ENCODE peak calls at places on chromosomes 7 and 10, in eight cellular contexts. One of them, this sample, is unnamed.

GRCh38 chr7:132254455-132254854 is 321.8 kb downstream of the PLXNA4 start:
- DNase-seq in ascending aorta: no peak
- DNase-seq in mesothelial cell of epicardium: no peak
- DNase-seq in fibroblast of lung: no peak
- DNase-seq in AG09309: no peak
- DNase-seq in B cell: no peak
- DNase-seq in retinal pigment epithelial cell: no peak
- DNase-seq in MM.1S: no peak
- DNase-seq in this sample: no peak

GRCh38 chr7:100623951-100624824 is 11.8 kb downstream of the MOSPD3 start:
- DNase-seq in ascending aorta: no peak
- DNase-seq in mesothelial cell of epicardium: no peak
- DNase-seq in fibroblast of lung: no peak
- DNase-seq in AG09309: no peak
- DNase-seq in B cell: no peak
- DNase-seq in retinal pigment epithelial cell: no peak
- DNase-seq in MM.1S: no peak
- DNase-seq in this sample: no peak

GRCh38 chr7:104160375-104160774 is 47.4 kb downstream of the ORC5 start:
- DNase-seq in ascending aorta: no peak
- DNase-seq in mesothelial cell of epicardium: no peak
- DNase-seq in fibroblast of lung: peak
- DNase-seq in AG09309: no peak
- DNase-seq in B cell: no peak
- DNase-seq in retinal pigment epithelial cell: no peak
- DNase-seq in MM.1S: peak
- DNase-seq in this sample: no peak

GRCh38 chr10:117137031-117137910 is 799 bp downstream of the VAX1 start:
- DNase-seq in ascending aorta: no peak
- DNase-seq in mesothelial cell of epicardium: no peak
- DNase-seq in fibroblast of lung: no peak
- DNase-seq in AG09309: no peak
- DNase-seq in B cell: no peak
- DNase-seq in retinal pigment epithelial cell: no peak
- DNase-seq in MM.1S: no peak
- DNase-seq in this sample: no peak

GRCh38 chr10:124732931-124733536 is 11.1 kb downstream of the FAM53B start:
- DNase-seq in ascending aorta: peak
- DNase-seq in mesothelial cell of epicardium: no peak
- DNase-seq in fibroblast of lung: no peak
- DNase-seq in AG09309: no peak
- DNase-seq in B cell: peak
- DNase-seq in retinal pigment epithelial cell: no peak
- DNase-seq in MM.1S: peak
- DNase-seq in this sample: no peak

GRCh38 chr10:77796311-77796915 is 130.1 kb downstream of the DLG5 start:
- DNase-seq in ascending aorta: no peak
- DNase-seq in mesothelial cell of epicardium: no peak
- DNase-seq in fibroblast of lung: no peak
- DNase-seq in AG09309: no peak
- DNase-seq in B cell: no peak
- DNase-seq in retinal pigment epithelial cell: no peak
- DNase-seq in MM.1S: no peak
- DNase-seq in this sample: no peak

GRCh38 chr7:128247108-128247507 is 6.0 kb downstream of the LEP start:
- DNase-seq in ascending aorta: no peak
- DNase-seq in mesothelial cell of epicardium: no peak
- DNase-seq in fibroblast of lung: no peak
- DNase-seq in AG09309: no peak
- DNase-seq in B cell: no peak
- DNase-seq in retinal pigment epithelial cell: no peak
- DNase-seq in MM.1S: no peak
- DNase-seq in this sample: no peak

GRCh38 chr7:113796557-113796956 is 122.3 kb downstream of the PPP1R3A start:
- DNase-seq in ascending aorta: no peak
- DNase-seq in mesothelial cell of epicardium: no peak
- DNase-seq in fibroblast of lung: peak
- DNase-seq in AG09309: peak
- DNase-seq in B cell: no peak
- DNase-seq in retinal pigment epithelial cell: peak
- DNase-seq in MM.1S: no peak
- DNase-seq in this sample: no peak

GRCh38 chr10:112981553-112981952 is 31.5 kb downstream of the TCF7L2 start:
- DNase-seq in ascending aorta: no peak
- DNase-seq in mesothelial cell of epicardium: no peak
- DNase-seq in fibroblast of lung: no peak
- DNase-seq in AG09309: peak
- DNase-seq in B cell: peak
- DNase-seq in retinal pigment epithelial cell: no peak
- DNase-seq in MM.1S: peak
- DNase-seq in this sample: no peak

GRCh38 chr10:72099054-72099921 is 10.9 kb upstream of the SPOCK2 start:
- DNase-seq in ascending aorta: no peak
- DNase-seq in mesothelial cell of epicardium: no peak
- DNase-seq in fibroblast of lung: peak
- DNase-seq in AG09309: no peak
- DNase-seq in B cell: no peak
- DNase-seq in retinal pigment epithelial cell: peak
- DNase-seq in MM.1S: no peak
- DNase-seq in this sample: no peak

GRCh38 chr7:93327006-93327633 is 95.0 kb downstream of the VPS50 start:
- DNase-seq in ascending aorta: no peak
- DNase-seq in mesothelial cell of epicardium: no peak
- DNase-seq in fibroblast of lung: peak
- DNase-seq in AG09309: peak
- DNase-seq in B cell: no peak
- DNase-seq in retinal pigment epithelial cell: peak
- DNase-seq in MM.1S: no peak
- DNase-seq in this sample: no peak

GRCh38 chr10:84543948-84544347 is 215.6 kb downstream of the CCSER2 start:
- DNase-seq in ascending aorta: no peak
- DNase-seq in mesothelial cell of epicardium: no peak
- DNase-seq in fibroblast of lung: no peak
- DNase-seq in AG09309: no peak
- DNase-seq in B cell: no peak
- DNase-seq in retinal pigment epithelial cell: no peak
- DNase-seq in MM.1S: no peak
- DNase-seq in this sample: no peak

GRCh38 chr7:101832681-101833375 is 15.4 kb downstream of the CUX1 start:
- DNase-seq in ascending aorta: peak
- DNase-seq in mesothelial cell of epicardium: no peak
- DNase-seq in fibroblast of lung: no peak
- DNase-seq in AG09309: no peak
- DNase-seq in B cell: no peak
- DNase-seq in retinal pigment epithelial cell: no peak
- DNase-seq in MM.1S: no peak
- DNase-seq in this sample: no peak

GRCh38 chr7:128189231-128189930 is 51.7 kb upstream of the LEP start:
- DNase-seq in ascending aorta: peak
- DNase-seq in mesothelial cell of epicardium: no peak
- DNase-seq in fibroblast of lung: no peak
- DNase-seq in AG09309: no peak
- DNase-seq in B cell: no peak
- DNase-seq in retinal pigment epithelial cell: no peak
- DNase-seq in MM.1S: no peak
- DNase-seq in this sample: no peak

GRCh38 chr7:69596723-69597277 is 1.5 kb upstream of the AUTS2 start:
- DNase-seq in ascending aorta: no peak
- DNase-seq in mesothelial cell of epicardium: no peak
- DNase-seq in fibroblast of lung: peak
- DNase-seq in AG09309: no peak
- DNase-seq in B cell: no peak
- DNase-seq in retinal pigment epithelial cell: no peak
- DNase-seq in MM.1S: no peak
- DNase-seq in this sample: no peak

GRCh38 chr7:112635742-112636141 is 154.5 kb downstream of the TMEM168 start:
- DNase-seq in ascending aorta: no peak
- DNase-seq in mesothelial cell of epicardium: no peak
- DNase-seq in fibroblast of lung: no peak
- DNase-seq in AG09309: no peak
- DNase-seq in B cell: no peak
- DNase-seq in retinal pigment epithelial cell: no peak
- DNase-seq in MM.1S: no peak
- DNase-seq in this sample: no peak

GRCh38 chr7:88929719-88930118 is 134.2 kb upstream of the TEX47 start:
- DNase-seq in ascending aorta: no peak
- DNase-seq in mesothelial cell of epicardium: no peak
- DNase-seq in fibroblast of lung: no peak
- DNase-seq in AG09309: no peak
- DNase-seq in B cell: no peak
- DNase-seq in retinal pigment epithelial cell: no peak
- DNase-seq in MM.1S: no peak
- DNase-seq in this sample: no peak

GRCh38 chr10:52319926-52320325 is 5.8 kb downstream of the DKK1 start:
- DNase-seq in ascending aorta: no peak
- DNase-seq in mesothelial cell of epicardium: no peak
- DNase-seq in fibroblast of lung: no peak
- DNase-seq in AG09309: no peak
- DNase-seq in B cell: no peak
- DNase-seq in retinal pigment epithelial cell: no peak
- DNase-seq in MM.1S: no peak
- DNase-seq in this sample: no peak

GRCh38 chr10:4127518-4128315 is 342.7 kb upstream of the KLF6 start:
- DNase-seq in ascending aorta: no peak
- DNase-seq in mesothelial cell of epicardium: no peak
- DNase-seq in fibroblast of lung: no peak
- DNase-seq in AG09309: no peak
- DNase-seq in B cell: peak
- DNase-seq in retinal pigment epithelial cell: no peak
- DNase-seq in MM.1S: no peak
- DNase-seq in this sample: no peak

GRCh38 chr7:68760556-68760955 is 837.7 kb upstream of the AUTS2 start:
- DNase-seq in ascending aorta: no peak
- DNase-seq in mesothelial cell of epicardium: no peak
- DNase-seq in fibroblast of lung: no peak
- DNase-seq in AG09309: peak
- DNase-seq in B cell: no peak
- DNase-seq in retinal pigment epithelial cell: no peak
- DNase-seq in MM.1S: no peak
- DNase-seq in this sample: no peak

GRCh38 chr10:12658526-12658925 is 309.2 kb downstream of the CAMK1D start:
- DNase-seq in ascending aorta: no peak
- DNase-seq in mesothelial cell of epicardium: no peak
- DNase-seq in fibroblast of lung: no peak
- DNase-seq in AG09309: no peak
- DNase-seq in B cell: no peak
- DNase-seq in retinal pigment epithelial cell: no peak
- DNase-seq in MM.1S: no peak
- DNase-seq in this sample: no peak

DNA sequence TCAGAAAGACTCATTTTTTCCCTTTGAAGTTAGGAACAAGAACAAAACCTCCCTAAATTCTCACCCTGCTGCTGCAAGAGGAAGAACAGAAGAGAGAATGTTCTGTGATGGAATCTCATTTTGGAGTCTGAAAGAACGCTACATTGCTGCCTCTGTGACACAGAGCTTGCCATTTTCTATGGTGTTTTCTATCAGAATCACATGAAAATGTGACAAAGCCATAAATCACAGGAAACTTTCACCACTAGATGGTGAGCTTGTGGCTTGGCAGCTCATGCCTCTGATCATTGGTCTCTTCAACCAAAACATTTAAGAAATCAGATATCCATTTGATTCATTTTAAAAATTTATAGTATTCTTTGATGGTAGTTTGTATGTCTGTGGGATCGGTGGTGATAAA is 82.9 kb downstream of the CADPS2 start:
- DNase-seq in ascending aorta: no peak
- DNase-seq in mesothelial cell of epicardium: no peak
- DNase-seq in fibroblast of lung: peak
- DNase-seq in AG09309: no peak
- DNase-seq in B cell: no peak
- DNase-seq in retinal pigment epithelial cell: peak
- DNase-seq in MM.1S: peak
- DNase-seq in this sample: no peak
- TF ChIP-seq CTCF in ascending aorta: peak
- TF ChIP-seq CTCF in mesothelial cell of epicardium: no peak
- TF ChIP-seq CTCF in fibroblast of lung: peak
- TF ChIP-seq CTCF in AG09309: peak
- TF ChIP-seq CTCF in B cell: no peak
- TF ChIP-seq CTCF in retinal pigment epithelial cell: peak
- TF ChIP-seq CTCF in MM.1S: peak
- TF ChIP-seq CTCF in this sample: peak

GRCh38 chr10:114876602-114877300 is 55.2 kb downstream of the FHIP2A start:
- DNase-seq in ascending aorta: peak
- DNase-seq in mesothelial cell of epicardium: peak
- DNase-seq in fibroblast of lung: peak
- DNase-seq in AG09309: no peak
- DNase-seq in B cell: peak
- DNase-seq in retinal pigment epithelial cell: no peak
- DNase-seq in MM.1S: peak
- DNase-seq in this sample: peak
- TF ChIP-seq CTCF in ascending aorta: peak
- TF ChIP-seq CTCF in mesothelial cell of epicardium: peak
- TF ChIP-seq CTCF in fibroblast of lung: peak
- TF ChIP-seq CTCF in AG09309: peak
- TF ChIP-seq CTCF in B cell: peak
- TF ChIP-seq CTCF in retinal pigment epithelial cell: peak
- TF ChIP-seq CTCF in MM.1S: peak
- TF ChIP-seq CTCF in this sample: peak

GRCh38 chr7:134458341-134458805 is 527 bp downstream of the AKR1B1 start:
- DNase-seq in ascending aorta: peak
- DNase-seq in mesothelial cell of epicardium: peak
- DNase-seq in fibroblast of lung: peak
- DNase-seq in AG09309: no peak
- DNase-seq in B cell: peak
- DNase-seq in retinal pigment epithelial cell: no peak
- DNase-seq in MM.1S: peak
- DNase-seq in this sample: peak
- TF ChIP-seq CTCF in ascending aorta: peak
- TF ChIP-seq CTCF in mesothelial cell of epicardium: no peak
- TF ChIP-seq CTCF in fibroblast of lung: no peak
- TF ChIP-seq CTCF in AG09309: peak
- TF ChIP-seq CTCF in B cell: no peak
- TF ChIP-seq CTCF in retinal pigment epithelial cell: peak
- TF ChIP-seq CTCF in MM.1S: peak
- TF ChIP-seq CTCF in this sample: peak

GRCh38 chr7:22549667-22550513 is 49.9 kb upstream of the STEAP1B start:
- DNase-seq in ascending aorta: no peak
- DNase-seq in mesothelial cell of epicardium: peak
- DNase-seq in fibroblast of lung: no peak
- DNase-seq in AG09309: no peak
- DNase-seq in B cell: peak
- DNase-seq in retinal pigment epithelial cell: no peak
- DNase-seq in MM.1S: peak
- DNase-seq in this sample: peak
- TF ChIP-seq CTCF in ascending aorta: no peak
- TF ChIP-seq CTCF in mesothelial cell of epicardium: peak
- TF ChIP-seq CTCF in fibroblast of lung: peak
- TF ChIP-seq CTCF in AG09309: peak
- TF ChIP-seq CTCF in B cell: peak
- TF ChIP-seq CTCF in retinal pigment epithelial cell: peak
- TF ChIP-seq CTCF in MM.1S: peak
- TF ChIP-seq CTCF in this sample: peak